ENCODE peak calls at places on chromosomes 4 and X, in six cellular contexts. S is lung microvascular endothelial cell, Z is T follicular helper cell, C is RWPE1, J is lung, G is sigmoid colon. B is an unnamed sample.

GRCh38 chr4:87118826-87119225 is 101.6 kb downstream of the KLHL8 start:
- DNase-seq in J (no peak), Z (no peak), S (peak; percentile 14), G (no peak), C (no peak), B (no peak)

GRCh38 chr4:126687655-126688358 is 945.0 kb upstream of the INTU start:
- DNase-seq in G (no peak), J (no peak), S (no peak), C (no peak), Z (no peak), B (no peak)

GRCh38 chrX:8879750-8880149 is 78.6 kb upstream of the FAM9A start:
- DNase-seq in G (no peak), Z (peak; percentile 6), S (peak; percentile 17), C (peak; percentile 16), J (no peak), B (no peak)

GRCh38 chr4:159026329-159026728 is 76.5 kb upstream of the RAPGEF2 start:
- DNase-seq in S (peak; percentile 52), C (no peak), G (no peak), Z (no peak), J (no peak), B (no peak)

GRCh38 chr4:8647626-8648025 is 55.1 kb downstream of the CPZ start:
- DNase-seq in Z (no peak), S (no peak), J (no peak), C (no peak), G (peak; percentile 43), B (no peak)

GRCh38 chr4:84965558-84966381 is 720 bp downstream of the WDFY3 start:
- DNase-seq in G (peak; percentile 67), S (peak; percentile 73), J (peak; percentile 34), C (peak; percentile 46), Z (no peak), B (no peak)

GRCh38 chrX:18160369-18160768 is 60.3 kb downstream of the BEND2 start:
- DNase-seq in G (no peak), Z (no peak), C (no peak), J (no peak), S (no peak), B (no peak)

GRCh38 chr4:8209176-8209874 is 10.2 kb downstream of the SH3TC1 start:
- DNase-seq in J (no peak), Z (no peak), S (no peak), C (no peak), G (no peak), B (no peak)

GRCh38 chr4:16801356-16801755 is 97.1 kb downstream of the LDB2 start:
- DNase-seq in S (no peak), J (no peak), Z (no peak), G (no peak), C (no peak), B (no peak)

GRCh38 chr4:18394656-18395055 is 373.1 kb upstream of the LCORL start:
- DNase-seq in J (no peak), S (no peak), G (no peak), Z (no peak), C (no peak), B (no peak)

GRCh38 chr4:7892212-7893019 is 47.2 kb downstream of the AFAP1 start:
- DNase-seq in G (no peak), J (no peak), C (no peak), Z (no peak), S (no peak), B (no peak)

GRCh38 chr4:80295841-80296240 is 29.4 kb downstream of the FGF5 start:
- DNase-seq in S (no peak), C (no peak), Z (no peak), G (no peak), J (no peak), B (no peak)

GRCh38 chrX:74325130-74326059 is 21.4 kb downstream of the ZCCHC13 start:
- DNase-seq in Z (no peak), J (no peak), S (no peak), G (no peak), C (no peak), B (no peak)

GRCh38 chr4:119046263-119046662 is 89.4 kb upstream of the MYOZ2 start:
- DNase-seq in Z (no peak), S (peak; percentile 29), G (peak; percentile 81), J (peak; percentile 42), C (no peak), B (no peak)

GRCh38 chr4:160745126-160745525 is 1418.7 kb downstream of the FSTL5 start:
- DNase-seq in Z (no peak), C (no peak), G (no peak), S (no peak), J (no peak), B (no peak)

GRCh38 chr4:128635939-128636551 is 173.5 kb upstream of the JADE1 start:
- DNase-seq in J (no peak), G (no peak), Z (no peak), S (no peak), C (no peak), B (no peak)

GRCh38 chr4:26321326-26322276 is 787 bp downstream of the RBPJ start:
- DNase-seq in G (peak; percentile 68), J (peak; percentile 29), Z (peak; percentile 6), C (peak; percentile 18), S (no peak), B (peak; percentile 7)

GRCh38 chr4:1366371-1367229 is 19.6 kb downstream of the UVSSA start:
- DNase-seq in J (no peak), C (no peak), G (peak; percentile 45), S (no peak), Z (no peak), B (no peak)

GRCh38 chrX:39491548-39492297 is 606.0 kb downstream of the BCOR start:
- DNase-seq in C (no peak), Z (peak; percentile 22), G (no peak), J (no peak), S (no peak), B (peak; percentile 68)

GRCh38 chrX:10597871-10598270 is 22.5 kb downstream of the MID1 start:
- DNase-seq in C (no peak), S (peak; percentile 66), Z (no peak), J (no peak), G (no peak), B (no peak)

GRCh38 chr4:139247241-139247640 is 32.8 kb downstream of the MGARP start:
- DNase-seq in Z (no peak), C (no peak), S (no peak), G (no peak), J (no peak), B (no peak)

B was measured in T-helper 1 cell.